ENCODE peak calls at places on chromosomes 5 and 9, in ten cellular contexts. One of them, this sample, is unnamed.

GRCh38 chr9:14538529-14538928 is 154.7 kb downstream of the ZDHHC21 start:
- DNase-seq in midbrain: no peak
- DNase-seq in neuronal stem cell: no peak
- DNase-seq in NCI-H1092: peak; percentile 34
- DNase-seq in glomerular endothelial cell: no peak
- DNase-seq in AG04450: no peak
- DNase-seq in NAMALWA: no peak
- DNase-seq in progenitor cell of endocrine pancreas: no peak
- DNase-seq in osteoblast: no peak
- DNase-seq in stimulated activated CD4-positive, alpha-beta T cell treated with anti-CD3 and anti-CD28 coated beads, Interleukin-4, amount 100 ng/mL, for 1 hour: no peak
- DNase-seq in this sample: no peak

GRCh38 chr9:113570106-113570505 is 106.6 kb downstream of the RGS3 start:
- DNase-seq in NCI-H1092: no peak
- DNase-seq in NAMALWA: no peak
- DNase-seq in progenitor cell of endocrine pancreas: no peak
- DNase-seq in neuronal stem cell: no peak
- DNase-seq in stimulated activated CD4-positive, alpha-beta T cell treated with anti-CD3 and anti-CD28 coated beads, Interleukin-4, amount 100 ng/mL, for 1 hour: no peak
- DNase-seq in osteoblast: no peak
- DNase-seq in AG04450: no peak
- DNase-seq in midbrain: no peak
- DNase-seq in glomerular endothelial cell: no peak
- DNase-seq in this sample: no peak

GRCh38 chr9:16145196-16145950 is 592.5 kb downstream of the CCDC171 start:
- DNase-seq in progenitor cell of endocrine pancreas: no peak
- DNase-seq in midbrain: no peak
- DNase-seq in neuronal stem cell: no peak
- DNase-seq in osteoblast: no peak
- DNase-seq in NCI-H1092: no peak
- DNase-seq in AG04450: no peak
- DNase-seq in NAMALWA: no peak
- DNase-seq in stimulated activated CD4-positive, alpha-beta T cell treated with anti-CD3 and anti-CD28 coated beads, Interleukin-4, amount 100 ng/mL, for 1 hour: no peak
- DNase-seq in glomerular endothelial cell: no peak
- DNase-seq in this sample: no peak

GRCh38 chr5:177456591-177456964 is 10.0 kb downstream of the PRR7 start:
- DNase-seq in neuronal stem cell: no peak
- DNase-seq in stimulated activated CD4-positive, alpha-beta T cell treated with anti-CD3 and anti-CD28 coated beads, Interleukin-4, amount 100 ng/mL, for 1 hour: no peak
- DNase-seq in glomerular endothelial cell: no peak
- DNase-seq in osteoblast: no peak
- DNase-seq in progenitor cell of endocrine pancreas: no peak
- DNase-seq in midbrain: no peak
- DNase-seq in NCI-H1092: no peak
- DNase-seq in NAMALWA: no peak
- DNase-seq in AG04450: no peak
- DNase-seq in this sample: no peak

GRCh38 chr9:99071313-99072039 is 33.4 kb upstream of the TGFBR1 start:
- DNase-seq in NAMALWA: no peak
- DNase-seq in stimulated activated CD4-positive, alpha-beta T cell treated with anti-CD3 and anti-CD28 coated beads, Interleukin-4, amount 100 ng/mL, for 1 hour: no peak
- DNase-seq in AG04450: no peak
- DNase-seq in NCI-H1092: no peak
- DNase-seq in progenitor cell of endocrine pancreas: no peak
- DNase-seq in glomerular endothelial cell: peak; percentile 16
- DNase-seq in neuronal stem cell: no peak
- DNase-seq in osteoblast: no peak
- DNase-seq in midbrain: no peak
- DNase-seq in this sample: no peak

GRCh38 chr5:4994994-4995393 is 145.1 kb upstream of the ADAMTS16 start:
- DNase-seq in stimulated activated CD4-positive, alpha-beta T cell treated with anti-CD3 and anti-CD28 coated beads, Interleukin-4, amount 100 ng/mL, for 1 hour: no peak
- DNase-seq in glomerular endothelial cell: no peak
- DNase-seq in midbrain: no peak
- DNase-seq in osteoblast: no peak
- DNase-seq in progenitor cell of endocrine pancreas: no peak
- DNase-seq in NAMALWA: no peak
- DNase-seq in neuronal stem cell: no peak
- DNase-seq in AG04450: no peak
- DNase-seq in NCI-H1092: no peak
- DNase-seq in this sample: no peak

GRCh38 chr5:72267685-72268084 is 52.4 kb downstream of the MRPS27 start:
- DNase-seq in glomerular endothelial cell: no peak
- DNase-seq in NAMALWA: no peak
- DNase-seq in NCI-H1092: no peak
- DNase-seq in progenitor cell of endocrine pancreas: no peak
- DNase-seq in stimulated activated CD4-positive, alpha-beta T cell treated with anti-CD3 and anti-CD28 coated beads, Interleukin-4, amount 100 ng/mL, for 1 hour: no peak
- DNase-seq in AG04450: no peak
- DNase-seq in midbrain: no peak
- DNase-seq in neuronal stem cell: no peak
- DNase-seq in osteoblast: no peak
- DNase-seq in this sample: no peak

GRCh38 chr9:77647659-77648457 is at the start of gene GNA14:
- DNase-seq in midbrain: peak; percentile 3
- DNase-seq in neuronal stem cell: peak; percentile 24
- DNase-seq in AG04450: no peak
- DNase-seq in progenitor cell of endocrine pancreas: no peak
- DNase-seq in osteoblast: peak; percentile 75
- DNase-seq in NCI-H1092: no peak
- DNase-seq in glomerular endothelial cell: no peak
- DNase-seq in NAMALWA: no peak
- DNase-seq in stimulated activated CD4-positive, alpha-beta T cell treated with anti-CD3 and anti-CD28 coated beads, Interleukin-4, amount 100 ng/mL, for 1 hour: peak; percentile 1
- DNase-seq in this sample: no peak

GRCh38 chr5:16413461-16413860 is 52.1 kb downstream of the ZNF622 start:
- DNase-seq in midbrain: no peak
- DNase-seq in AG04450: no peak
- DNase-seq in NAMALWA: no peak
- DNase-seq in NCI-H1092: no peak
- DNase-seq in progenitor cell of endocrine pancreas: no peak
- DNase-seq in neuronal stem cell: no peak
- DNase-seq in stimulated activated CD4-positive, alpha-beta T cell treated with anti-CD3 and anti-CD28 coated beads, Interleukin-4, amount 100 ng/mL, for 1 hour: no peak
- DNase-seq in glomerular endothelial cell: no peak
- DNase-seq in osteoblast: no peak
- DNase-seq in this sample: no peak

GRCh38 chr5:119315516-119315949 is 40.3 kb upstream of the TNFAIP8 start:
- DNase-seq in midbrain: no peak
- DNase-seq in progenitor cell of endocrine pancreas: no peak
- DNase-seq in NCI-H1092: peak; percentile 43
- DNase-seq in neuronal stem cell: no peak
- DNase-seq in AG04450: no peak
- DNase-seq in stimulated activated CD4-positive, alpha-beta T cell treated with anti-CD3 and anti-CD28 coated beads, Interleukin-4, amount 100 ng/mL, for 1 hour: peak; percentile 53
- DNase-seq in osteoblast: peak; percentile 79
- DNase-seq in glomerular endothelial cell: no peak
- DNase-seq in NAMALWA: peak; percentile 82
- DNase-seq in this sample: peak; percentile 47

GRCh38 chr9:96350866-96351265 is 32.6 kb downstream of the SLC35D2 start:
- DNase-seq in midbrain: peak; percentile 78
- DNase-seq in stimulated activated CD4-positive, alpha-beta T cell treated with anti-CD3 and anti-CD28 coated beads, Interleukin-4, amount 100 ng/mL, for 1 hour: no peak
- DNase-seq in osteoblast: no peak
- DNase-seq in neuronal stem cell: no peak
- DNase-seq in NCI-H1092: no peak
- DNase-seq in AG04450: no peak
- DNase-seq in progenitor cell of endocrine pancreas: no peak
- DNase-seq in glomerular endothelial cell: no peak
- DNase-seq in NAMALWA: no peak
- DNase-seq in this sample: no peak

GRCh38 chr5:33688041-33688980 is 203.5 kb downstream of the ADAMTS12 start:
- DNase-seq in NAMALWA: no peak
- DNase-seq in osteoblast: peak; percentile 31
- DNase-seq in glomerular endothelial cell: no peak
- DNase-seq in midbrain: no peak
- DNase-seq in neuronal stem cell: no peak
- DNase-seq in progenitor cell of endocrine pancreas: no peak
- DNase-seq in NCI-H1092: no peak
- DNase-seq in stimulated activated CD4-positive, alpha-beta T cell treated with anti-CD3 and anti-CD28 coated beads, Interleukin-4, amount 100 ng/mL, for 1 hour: no peak
- DNase-seq in AG04450: no peak
- DNase-seq in this sample: no peak

GRCh38 chr9:2787065-2787464 is 56.8 kb downstream of the PUM3 start:
- DNase-seq in AG04450: no peak
- DNase-seq in neuronal stem cell: no peak
- DNase-seq in NAMALWA: no peak
- DNase-seq in NCI-H1092: no peak
- DNase-seq in stimulated activated CD4-positive, alpha-beta T cell treated with anti-CD3 and anti-CD28 coated beads, Interleukin-4, amount 100 ng/mL, for 1 hour: no peak
- DNase-seq in midbrain: no peak
- DNase-seq in progenitor cell of endocrine pancreas: no peak
- DNase-seq in osteoblast: peak; percentile 41
- DNase-seq in glomerular endothelial cell: no peak
- DNase-seq in this sample: no peak

GRCh38 chr9:122527193-122527592 is at the start of gene OR1N1:
- DNase-seq in glomerular endothelial cell: no peak
- DNase-seq in osteoblast: no peak
- DNase-seq in midbrain: no peak
- DNase-seq in NCI-H1092: no peak
- DNase-seq in neuronal stem cell: no peak
- DNase-seq in progenitor cell of endocrine pancreas: no peak
- DNase-seq in NAMALWA: no peak
- DNase-seq in stimulated activated CD4-positive, alpha-beta T cell treated with anti-CD3 and anti-CD28 coated beads, Interleukin-4, amount 100 ng/mL, for 1 hour: no peak
- DNase-seq in AG04450: no peak
- DNase-seq in this sample: no peak

GRCh38 chr5:169781452-169782345 is 144.6 kb downstream of the DOCK2 start:
- DNase-seq in glomerular endothelial cell: no peak
- DNase-seq in progenitor cell of endocrine pancreas: no peak
- DNase-seq in neuronal stem cell: no peak
- DNase-seq in osteoblast: no peak
- DNase-seq in stimulated activated CD4-positive, alpha-beta T cell treated with anti-CD3 and anti-CD28 coated beads, Interleukin-4, amount 100 ng/mL, for 1 hour: no peak
- DNase-seq in AG04450: no peak
- DNase-seq in NAMALWA: no peak
- DNase-seq in NCI-H1092: no peak
- DNase-seq in midbrain: no peak
- DNase-seq in this sample: no peak

GRCh38 chr9:135782946-135783345 is 81.0 kb downstream of the KCNT1 start:
- DNase-seq in NAMALWA: no peak
- DNase-seq in stimulated activated CD4-positive, alpha-beta T cell treated with anti-CD3 and anti-CD28 coated beads, Interleukin-4, amount 100 ng/mL, for 1 hour: no peak
- DNase-seq in neuronal stem cell: no peak
- DNase-seq in osteoblast: no peak
- DNase-seq in AG04450: no peak
- DNase-seq in progenitor cell of endocrine pancreas: no peak
- DNase-seq in glomerular endothelial cell: no peak
- DNase-seq in NCI-H1092: no peak
- DNase-seq in midbrain: no peak
- DNase-seq in this sample: no peak

This sample was measured in dermis microvascular lymphatic vessel endothelial cell.